ENCODE peak calls at places on chromosome 7, in six cellular contexts. R, M, U, T, Z and L are unnamed samples.

GRCh38 chr7:137454169-137455166 is 110.9 kb upstream of the PTN start:
- DNase-seq in R (peak), M (no peak), U (no peak), T (no peak), Z (no peak), L (no peak)

GRCh38 chr7:132489776-132490237 is 86.5 kb downstream of the PLXNA4 start:
- DNase-seq in R (no peak), M (no peak), U (no peak), T (no peak), Z (no peak), L (no peak)

GRCh38 chr7:35596061-35596460 is 98.9 kb downstream of the HERPUD2 start:
- DNase-seq in R (no peak), M (no peak), U (no peak), T (no peak), Z (no peak), L (no peak)

GRCh38 chr7:46229409-46229808 is 308.3 kb upstream of the IGFBP3 start:
- DNase-seq in R (no peak), M (no peak), U (no peak), T (no peak), Z (no peak), L (no peak)

GRCh38 chr7:89042963-89043362 is 247.4 kb upstream of the TEX47 start:
- DNase-seq in R (no peak), M (no peak), U (no peak), T (no peak), Z (no peak), L (no peak)

GRCh38 chr7:22849158-22849557 is 26.5 kb upstream of the TOMM7 start:
- DNase-seq in R (no peak), M (no peak), U (no peak), T (no peak), Z (no peak), L (no peak)

GRCh38 chr7:146660839-146661238 is 544.2 kb downstream of the CNTNAP2 start:
- DNase-seq in R (no peak), M (no peak), U (no peak), T (no peak), Z (no peak), L (no peak)

GRCh38 chr7:7761340-7761973 is 43.0 kb upstream of the RPA3 start:
- DNase-seq in R (no peak), M (no peak), U (no peak), T (no peak), Z (no peak), L (no peak)

GRCh38 chr7:50304158-50304910 is at the start of gene IKZF1:
- DNase-seq in R (no peak), M (peak), U (peak), T (peak), Z (no peak), L (no peak)

GRCh38 chr7:51227861-51228260 is 88.7 kb downstream of the COBL start:
- DNase-seq in R (no peak), M (no peak), U (no peak), T (no peak), Z (no peak), L (no peak)

GRCh38 chr7:125654076-125654475 is 724.5 kb upstream of the POT1 start:
- DNase-seq in R (no peak), M (no peak), U (no peak), T (no peak), Z (no peak), L (no peak)

GRCh38 chr7:158355456-158356065 is 232.1 kb downstream of the PTPRN2 start:
- DNase-seq in R (no peak), M (peak), U (no peak), T (no peak), Z (no peak), L (no peak)

GRCh38 chr7:38660427-38661099 is 29.4 kb upstream of the AMPH start:
- DNase-seq in R (peak), M (peak), U (no peak), T (no peak), Z (no peak), L (no peak)

GRCh38 chr7:111825046-111825445 is 262.8 kb upstream of the IMMP2L start:
- DNase-seq in R (no peak), M (no peak), U (no peak), T (no peak), Z (no peak), L (no peak)

GRCh38 chr7:17946591-17946990 is 6.3 kb upstream of the SNX13 start:
- DNase-seq in R (no peak), M (no peak), U (no peak), T (no peak), Z (no peak), L (no peak)
- H3K27ac ChIP-seq in R (no peak), M (no peak), U (no peak), T (peak), Z (no peak), L (no peak)

DNA sequence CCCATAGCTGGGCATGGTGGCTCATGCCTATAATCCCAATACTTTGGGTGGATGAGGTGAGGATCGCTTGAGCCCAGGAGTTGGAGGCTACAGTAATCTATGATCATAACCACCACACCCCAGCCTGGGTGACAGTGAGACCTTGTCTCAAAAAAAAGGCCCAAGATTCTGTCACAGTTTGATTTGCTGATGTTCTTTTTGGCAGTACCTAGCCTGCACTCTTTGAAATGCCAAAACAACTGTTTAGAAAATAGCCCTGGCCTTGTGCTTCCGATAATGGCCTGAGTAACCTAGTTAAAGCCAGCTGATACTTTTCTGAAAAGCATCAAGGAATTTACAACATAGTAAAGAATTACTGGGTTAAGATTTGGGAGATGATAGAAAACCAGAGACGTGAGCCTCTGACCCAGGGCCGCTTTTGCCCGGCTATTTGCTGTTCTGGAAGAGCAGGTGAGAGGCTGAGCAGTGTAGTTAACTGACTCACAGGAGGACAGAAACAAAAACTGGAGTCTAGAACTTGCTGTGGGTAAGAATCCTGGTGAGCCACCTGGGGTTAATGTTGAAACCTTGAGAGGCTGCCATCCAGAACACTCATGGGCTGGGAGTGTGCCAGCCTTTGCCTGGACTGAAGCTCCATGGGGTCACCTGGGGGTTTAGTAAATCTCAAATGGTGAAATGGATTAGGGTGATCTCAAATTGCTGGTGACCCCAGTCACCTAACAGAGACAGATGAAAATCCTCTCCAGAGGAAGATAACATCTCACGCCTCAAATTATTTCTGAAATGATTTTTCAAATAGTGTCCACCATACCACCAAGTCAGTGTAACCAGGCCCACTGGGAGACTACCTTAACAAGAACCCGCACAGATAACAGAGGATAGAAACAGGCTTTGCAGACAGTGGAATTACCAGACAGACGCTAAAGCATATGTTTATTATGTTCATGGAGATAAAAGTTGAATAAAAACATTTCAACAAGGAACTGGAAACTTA is 51.8 kb downstream of the GALNT11 start:
- DNase-seq in R (no peak), M (no peak), U (no peak), T (peak), Z (no peak), L (no peak)
- H3K27ac ChIP-seq in R (no peak), M (no peak), U (no peak), T (no peak), Z (no peak), L (no peak)

GRCh38 chr7:121042195-121042594 is 53.7 kb downstream of the CPED1 start:
- DNase-seq in R (no peak), M (no peak), U (no peak), T (no peak), Z (no peak), L (no peak)
- H3K27ac ChIP-seq in R (no peak), M (peak), U (no peak), T (peak), Z (no peak), L (no peak)

DNA sequence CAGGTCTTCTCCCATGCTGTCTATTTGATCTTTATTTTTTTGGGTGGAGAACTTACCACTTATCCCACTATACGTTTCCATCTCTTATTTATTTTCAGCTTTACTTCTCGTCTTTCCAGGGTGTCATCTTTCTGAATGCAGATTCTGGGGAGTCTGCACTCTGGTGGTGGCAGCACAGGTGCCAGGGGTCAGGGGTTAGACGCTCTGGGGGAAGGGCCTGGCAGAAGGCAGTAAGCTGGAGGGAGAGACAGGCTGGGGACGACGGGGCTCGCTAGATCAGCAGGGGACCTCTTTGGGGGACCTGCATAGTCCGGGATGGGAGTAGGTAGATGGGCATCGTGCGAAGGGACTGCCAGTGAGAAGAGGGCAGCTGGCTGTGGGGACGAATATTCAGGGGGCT is 22.3 kb downstream of the CHST12 start:
- DNase-seq in R (no peak), M (no peak), U (no peak), T (no peak), Z (no peak), L (no peak)
- H3K27ac ChIP-seq in R (no peak), M (no peak), U (no peak), T (no peak), Z (no peak), L (no peak)

GRCh38 chr7:156166692-156167416 is 354.6 kb upstream of the SHH start:
- DNase-seq in R (no peak), M (no peak), U (no peak), T (no peak), Z (no peak), L (no peak)
- H3K27ac ChIP-seq in R (no peak), M (no peak), U (no peak), T (no peak), Z (no peak), L (no peak)